ENCODE peak calls at places on chromosomes 16 and 17, in seven cellular contexts. G is IMR-90; E is CD8-positive, alpha-beta T cell; U is aorta; F is GM23248; H is Peyer's patch; C is colonic mucosa. S is an unnamed sample.
A peak's percentile ranks its signal among the peaks of the same experiment; 100 is the strongest.

GRCh38 chr16:60686824-60687223 is 1349.4 kb downstream of the CDH8 start:
- DNase-seq in G (no peak), E (no peak), U (no peak), F (no peak), H (no peak), C (no peak), S (no peak)

GRCh38 chr16:30805056-30805369 is 18.0 kb upstream of the ZNF629 start:
- DNase-seq in G (no peak), E (no peak), U (no peak), F (no peak), H (no peak), C (peak; percentile 41), S (no peak)

GRCh38 chr16:81505011-81505660 is 60.5 kb downstream of the CMIP start:
- DNase-seq in G (no peak), E (no peak), U (peak; percentile 50), F (no peak), H (no peak), C (no peak), S (peak; percentile 86)

GRCh38 chr16:65510850-65511249 is 389.0 kb upstream of the CDH11 start:
- DNase-seq in G (peak; percentile 64), E (no peak), U (no peak), F (no peak), H (no peak), C (no peak), S (no peak)

GRCh38 chr16:62661435-62661834 is 625.2 kb upstream of the CDH8 start:
- DNase-seq in G (no peak), E (no peak), U (no peak), F (no peak), H (no peak), C (no peak), S (no peak)

GRCh38 chr16:10640934-10641333 is 53.8 kb downstream of the TEKT5 start:
- DNase-seq in G (no peak), E (no peak), U (no peak), F (no peak), H (no peak), C (no peak), S (no peak)

GRCh38 chr17:79633937-79634813 is 23.3 kb upstream of the RBFOX3 start:
- DNase-seq in G (no peak), E (no peak), U (peak; percentile 27), F (no peak), H (peak; percentile 26), C (peak; percentile 12), S (no peak)

GRCh38 chr17:17254026-17254425 is 17.1 kb upstream of the FLCN start:
- DNase-seq in G (peak; percentile 45), E (no peak), U (no peak), F (peak; percentile 67), H (no peak), C (no peak), S (no peak)

GRCh38 chr16:35194681-35195080 is 1735.3 kb downstream of the TP53TG3F start:
- DNase-seq in G (no peak), E (no peak), U (no peak), F (no peak), H (no peak), C (no peak), S (no peak)
- H3K4me3 ChIP-seq in G (no peak overlapping the region), E (no peak overlapping the region), U (no peak overlapping the region), F (no peak overlapping the region), H (no peak overlapping the region), C (no peak overlapping the region), S (no peak overlapping the region)

GRCh38 chr17:3712811-3713463 is 10.8 kb upstream of the HASPIN start:
- DNase-seq in G (no peak), E (no peak), U (no peak), F (no peak), H (no peak), C (no peak), S (no peak)
- H3K27ac ChIP-seq in G (no peak overlapping the region), E (no peak overlapping the region), U (no peak overlapping the region), F (no peak overlapping the region), H (no peak overlapping the region), C (no peak overlapping the region), S (no peak overlapping the region)

GRCh38 chr16:75062944-75063444 is 53.6 kb downstream of the LDHD start:
- DNase-seq in G (no peak), E (no peak), U (no peak), F (no peak), H (no peak), C (no peak), S (no peak)
- H3K4me1 ChIP-seq in G (peaks cover 13% of the 10 kb centered on the region), E (peaks cover 26% of the 10 kb centered on the region), U (no peaks in the 10 kb centered on the region), F (no peaks in the 10 kb centered on the region), H (peaks cover 30% of the 10 kb centered on the region), C (peaks cover 4% of the 10 kb centered on the region), S (no peaks in the 10 kb centered on the region)

DNA sequence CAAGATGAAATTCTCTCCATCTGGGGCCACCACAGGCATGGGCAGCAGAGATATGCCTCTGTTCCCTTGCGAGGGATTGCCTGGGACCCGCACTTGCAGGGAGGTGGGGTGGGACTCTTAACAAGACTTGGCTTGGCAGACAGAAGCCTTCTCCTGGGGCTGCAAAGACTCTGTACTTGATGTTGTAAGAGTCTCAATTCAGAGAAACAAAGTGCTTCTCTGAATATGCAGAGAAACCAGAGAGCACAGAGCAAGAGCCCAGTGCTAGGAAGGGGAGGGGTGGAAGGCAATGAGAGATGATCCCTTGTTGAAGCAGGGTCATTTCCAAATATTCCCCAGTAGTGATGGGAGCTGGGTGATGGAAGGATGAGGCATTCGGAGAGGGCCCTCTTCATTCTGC is 2.2 kb downstream of the MMP28 start:
- DNase-seq in G (no peak), E (no peak), U (no peak), F (no peak), H (no peak), C (peak; percentile 16), S (peak; percentile 36)
- H3K4me3 ChIP-seq in G (no peak overlapping the region), E (no peak overlapping the region), U (no peak overlapping the region), F (no peak overlapping the region), H (no peak overlapping the region), C (peak overlapping the region; percentile 4), S (peak overlapping the region; percentile 97)

DNA sequence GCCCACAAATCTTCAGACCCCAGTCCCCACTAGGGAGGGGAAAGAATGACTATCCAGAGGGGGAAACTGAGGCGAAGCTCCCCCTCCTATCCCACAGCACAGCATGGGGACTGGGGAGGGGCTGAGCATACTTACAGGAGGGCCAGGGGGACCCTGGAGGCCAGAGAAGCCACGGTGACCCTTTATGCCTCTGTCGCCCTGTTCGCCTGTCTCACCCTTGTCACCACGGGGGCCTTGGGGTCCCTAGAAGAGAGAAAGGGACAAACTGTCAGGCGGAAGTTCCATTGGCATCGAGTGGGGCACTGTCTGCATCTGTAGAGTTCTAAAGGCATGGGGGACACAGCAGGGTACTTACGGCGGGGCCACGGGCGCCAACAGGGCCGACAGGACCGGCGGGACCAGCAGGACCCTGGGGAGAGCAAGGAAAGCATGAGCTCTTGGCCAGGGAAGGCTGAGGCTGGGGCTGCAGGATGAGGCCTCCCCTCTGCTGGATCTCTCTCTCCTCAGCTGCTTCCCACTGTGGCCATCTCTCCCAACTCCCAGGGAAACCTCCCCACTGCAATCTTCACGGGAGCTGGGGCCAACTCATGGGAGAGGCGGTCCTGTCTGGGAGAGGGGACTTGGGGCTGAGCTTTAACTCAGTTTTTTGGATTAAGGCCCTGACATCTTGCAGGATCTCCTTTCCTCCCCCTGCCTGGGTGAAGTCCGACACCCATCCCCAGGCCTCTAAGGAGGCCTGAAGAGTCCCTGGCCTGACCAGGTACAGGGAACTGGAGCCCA is 13.5 kb downstream of the COL1A1 start:
- DNase-seq in G (peak; percentile 81), E (no peak), U (no peak), F (peak; percentile 75), H (no peak), C (no peak), S (no peak)
- H3K27ac ChIP-seq in G (peak overlapping the region; percentile 99), E (no peak overlapping the region), U (no peak overlapping the region), F (peak overlapping the region; percentile 100), H (no peak overlapping the region), C (no peak overlapping the region), S (no peak overlapping the region)